ENCODE peak calls at places on chromosomes 2 and 18, in nine cellular contexts. R is tibial artery; G is osteoblast; L is stimulated activated CD4-positive, alpha-beta T cell treated with anti-CD3 and anti-CD28 coated beads, Interleukin-2, amount 100 ng/mL, for 48 hours; J is cardiac fibroblast; D is neural crest cell; M is HepG2; C is dorsolateral prefrontal cortex; W is endothelial cell of umbilical vein. E is an unnamed sample.

GRCh38 chr2:86249176-86249842 is 50.1 kb downstream of the MRPL35 start:
- DNase-seq in D (no peak), L (no peak), M (no peak), R (peak), C (no peak), J (peak), G (no peak), W (no peak), E (no peak)

GRCh38 chr2:179606141-179606540 is 255.3 kb downstream of the ZNF385B start:
- DNase-seq in W (no peak), L (no peak), G (no peak), M (no peak), D (no peak), R (no peak), C (no peak), J (no peak), E (no peak)

GRCh38 chr2:140442319-140442718 is 1662.1 kb upstream of the NXPH2 start:
- DNase-seq in D (no peak), C (no peak), L (no peak), R (no peak), J (peak), G (no peak), W (no peak), M (no peak), E (no peak)

GRCh38 chr18:8962906-8963635 is 139.4 kb upstream of the NDUFV2 start:
- DNase-seq in R (no peak), L (no peak), C (no peak), M (no peak), W (no peak), G (peak), D (no peak), J (no peak), E (no peak)

GRCh38 chr18:36638224-36638623 is 190.6 kb downstream of the TPGS2 start:
- DNase-seq in D (no peak), J (no peak), L (no peak), R (no peak), G (no peak), M (no peak), C (no peak), W (no peak), E (no peak)

GRCh38 chr2:29323961-29324360 is 208.7 kb downstream of the CLIP4 start:
- DNase-seq in W (no peak), J (peak), R (no peak), C (no peak), L (no peak), G (no peak), D (no peak), M (no peak), E (no peak)

GRCh38 chr2:229287836-229288235 is 16.7 kb upstream of the PID1 start:
- DNase-seq in D (no peak), M (no peak), G (no peak), W (no peak), L (no peak), J (no peak), R (no peak), C (no peak), E (no peak)

GRCh38 chr2:6968319-6969100 is 51.3 kb downstream of the RNF144A start:
- DNase-seq in C (peak), M (peak), R (no peak), L (no peak), G (no peak), W (no peak), J (no peak), D (no peak), E (no peak)

GRCh38 chr2:69652206-69652605 is 8.7 kb upstream of the AAK1 start:
- DNase-seq in R (no peak), C (no peak), W (no peak), L (no peak), D (no peak), G (peak), J (peak), M (no peak), E (no peak)

E was measured in sciatic nerve.